ENCODE peak calls at places on chromosome 17, in six cellular contexts. G is mesendoderm, B is mammary epithelial cell, K is fibroblast of lung, U is ovary, V is left ventricle myocardium inferior. P is an unnamed sample.

GRCh38 chr17:63455417-63455816 is 9.3 kb upstream of the CYB561 start:
- DNase-seq in G (no peak), B (no peak), K (no peak), U (no peak), V (no peak), P (no peak)

GRCh38 chr17:32486091-32486700 is 597 bp upstream of the CDK5R1 start:
- DNase-seq in G (peak; percentile 87), B (peak; percentile 73), K (peak; percentile 59), U (peak; percentile 74), V (peak; percentile 74), P (no peak)

GRCh38 chr17:80770881-80771611 is 220.6 kb upstream of the CHMP6 start:
- DNase-seq in G (no peak), B (no peak), K (no peak), U (no peak), V (no peak), P (no peak)

GRCh38 chr17:73365934-73366623 is 54.3 kb upstream of the CDC42EP4 start:
- DNase-seq in G (no peak), B (no peak), K (no peak), U (peak; percentile 43), V (peak; percentile 72), P (no peak)

GRCh38 chr17:4704991-4705390 is 1.1 kb upstream of the PELP1 start:
- DNase-seq in G (no peak), B (no peak), K (no peak), U (no peak), V (no peak), P (no peak)

GRCh38 chr17:54180919-54181318 is 358.2 kb downstream of the KIF2B start:
- DNase-seq in G (no peak), B (no peak), K (no peak), U (no peak), V (no peak), P (no peak)

GRCh38 chr17:3582921-3583320 is 25.3 kb upstream of the TRPV3 start:
- DNase-seq in G (no peak), B (no peak), K (no peak), U (no peak), V (no peak), P (no peak)

GRCh38 chr17:74394977-74395376 is 27.7 kb downstream of the GPR142 start:
- DNase-seq in G (no peak), B (no peak), K (no peak), U (no peak), V (no peak), P (no peak)

GRCh38 chr17:61400058-61400785 is 579 bp downstream of the TBX2 start:
- DNase-seq in G (peak; percentile 53), B (peak; percentile 27), K (peak; percentile 59), U (no peak), V (no peak), P (no peak)

GRCh38 chr17:38704645-38705522 is at the start of gene MLLT6:
- DNase-seq in G (peak; percentile 90), B (peak; percentile 69), K (peak; percentile 69), U (peak; percentile 80), V (peak; percentile 82), P (no peak)

GRCh38 chr17:40432864-40433528 is 10.3 kb upstream of the IGFBP4 start:
- DNase-seq in G (no peak), B (no peak), K (peak; percentile 81), U (no peak), V (peak; percentile 38), P (no peak)

GRCh38 chr17:1452836-1453235 is 3.2 kb downstream of the CRK start:
- DNase-seq in G (no peak), B (no peak), K (no peak), U (no peak), V (no peak), P (no peak)
- H3K27ac ChIP-seq in G (no peak overlapping the region), B (no peak overlapping the region), K (no peak overlapping the region), U (no peak overlapping the region), V (peak overlapping the region; percentile 44), P (no peak overlapping the region)

GRCh38 chr17:27849474-27850185 is 43.5 kb downstream of the LYRM9 start:
- DNase-seq in G (no peak), B (no peak), K (no peak), U (no peak), V (no peak), P (no peak)

GRCh38 chr17:27840688-27841087 is 40.4 kb upstream of the NOS2 start:
- DNase-seq in G (no peak), B (peak; percentile 30), K (no peak), U (no peak), V (no peak), P (no peak)

GRCh38 chr17:27845264-27846041 is 45.1 kb upstream of the NOS2 start:
- DNase-seq in G (no peak), B (no peak), K (no peak), U (no peak), V (no peak), P (no peak)

GRCh38 chr17:27848941-27849340 is 44.2 kb downstream of the LYRM9 start:
- DNase-seq in G (no peak), B (no peak), K (no peak), U (no peak), V (no peak), P (no peak)

GRCh38 chr17:27846042-27846655 is 45.8 kb upstream of the NOS2 start:
- DNase-seq in G (no peak), B (no peak), K (no peak), U (no peak), V (no peak), P (no peak)
- H3K27ac ChIP-seq in G (no peak overlapping the region), B (no peak overlapping the region), K (no peak overlapping the region), U (no peak overlapping the region), V (no peak overlapping the region), P (no peak overlapping the region)

DNA sequence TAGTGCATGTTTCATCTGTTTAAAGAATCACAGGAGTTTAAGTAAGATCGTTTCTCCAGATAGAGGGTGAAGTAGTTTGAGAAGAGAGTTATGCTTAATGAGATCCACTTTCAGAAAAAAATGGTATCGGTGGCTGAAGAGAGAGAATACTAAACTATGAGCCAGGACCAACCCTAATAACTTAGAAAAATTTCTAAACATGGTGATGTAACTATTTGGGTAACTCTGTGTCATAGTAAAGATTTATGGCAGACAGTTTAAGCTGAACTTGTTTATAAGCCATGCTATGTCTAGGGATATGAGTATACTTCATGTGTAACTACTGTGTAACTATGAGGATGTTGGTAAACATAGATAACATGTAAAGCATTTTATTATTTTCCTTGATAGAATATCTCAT is 489.5 kb downstream of the KCNJ2 start:
- DNase-seq in G (no peak), B (no peak), K (no peak), U (no peak), V (no peak), P (no peak)
- H3K27ac ChIP-seq in G (no peak overlapping the region), B (no peak overlapping the region), K (no peak overlapping the region), U (no peak overlapping the region), V (no peak overlapping the region), P (no peak overlapping the region)

DNA sequence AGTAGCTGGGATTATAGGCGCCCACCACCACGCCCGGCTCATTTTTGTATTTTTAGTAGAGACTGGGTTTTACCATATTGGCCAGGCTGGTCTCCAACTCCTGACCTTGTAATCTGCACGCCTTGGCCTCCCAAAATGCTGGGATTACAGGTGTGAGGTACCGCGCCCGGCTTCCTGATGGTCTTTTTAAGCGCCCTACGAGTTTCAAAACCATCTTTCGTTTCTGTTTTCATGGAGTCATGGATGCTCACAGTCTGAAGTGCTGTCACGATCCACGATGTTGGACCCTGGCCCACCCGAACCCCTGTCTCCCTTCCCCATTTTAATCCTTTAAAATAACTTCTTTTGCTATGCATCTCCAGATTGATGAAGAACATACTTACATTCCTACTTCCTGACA is 22.4 kb upstream of the WDR45B start:
- DNase-seq in G (no peak), B (no peak), K (no peak), U (no peak), V (no peak), P (no peak)
- H3K27ac ChIP-seq in G (no peak overlapping the region), B (no peak overlapping the region), K (no peak overlapping the region), U (peak overlapping the region; percentile 86), V (peak overlapping the region; percentile 80), P (no peak overlapping the region)

DNA sequence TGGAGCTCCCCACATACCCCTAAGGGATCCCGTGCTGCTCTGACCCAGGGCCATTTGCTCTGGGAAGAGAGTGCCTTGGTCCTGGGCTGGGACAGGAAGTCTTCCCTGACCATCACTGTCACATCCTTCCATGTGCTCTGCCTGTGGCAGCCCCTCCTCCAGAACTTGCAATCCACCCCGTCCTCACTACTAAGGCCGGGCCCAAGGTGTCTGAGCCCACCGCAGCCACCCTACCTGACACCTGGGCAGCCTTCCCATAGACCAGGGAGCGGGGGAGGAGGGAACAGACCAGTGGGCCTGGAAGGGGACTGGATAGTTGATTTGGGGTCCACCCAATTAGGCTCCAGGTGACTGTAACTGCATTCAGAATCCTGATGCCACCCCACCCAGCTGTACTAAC is 117.5 kb upstream of the CRHR1 start:
- DNase-seq in G (no peak), B (no peak), K (no peak), U (no peak), V (no peak), P (no peak)
- H3K27ac ChIP-seq in G (no peak overlapping the region), B (no peak overlapping the region), K (no peak overlapping the region), U (no peak overlapping the region), V (no peak overlapping the region), P (no peak overlapping the region)

GRCh38 chr17:17889922-17890321 is 53.1 kb upstream of the SREBF1 start:
- DNase-seq in G (no peak), B (no peak), K (no peak), U (no peak), V (no peak), P (no peak)

GRCh38 chr17:17890773-17891759 is 54.3 kb upstream of the SREBF1 start:
- DNase-seq in G (peak; percentile 89), B (peak; percentile 57), K (peak; percentile 68), U (no peak), V (peak; percentile 36), P (no peak)

GRCh38 chr17:17892009-17892408 is 55.2 kb upstream of the SREBF1 start:
- DNase-seq in G (no peak), B (no peak), K (no peak), U (no peak), V (no peak), P (no peak)

GRCh38 chr17:17888821-17889220 is 52.0 kb upstream of the SREBF1 start:
- DNase-seq in G (peak; percentile 74), B (no peak), K (no peak), U (no peak), V (no peak), P (no peak)

DNA sequence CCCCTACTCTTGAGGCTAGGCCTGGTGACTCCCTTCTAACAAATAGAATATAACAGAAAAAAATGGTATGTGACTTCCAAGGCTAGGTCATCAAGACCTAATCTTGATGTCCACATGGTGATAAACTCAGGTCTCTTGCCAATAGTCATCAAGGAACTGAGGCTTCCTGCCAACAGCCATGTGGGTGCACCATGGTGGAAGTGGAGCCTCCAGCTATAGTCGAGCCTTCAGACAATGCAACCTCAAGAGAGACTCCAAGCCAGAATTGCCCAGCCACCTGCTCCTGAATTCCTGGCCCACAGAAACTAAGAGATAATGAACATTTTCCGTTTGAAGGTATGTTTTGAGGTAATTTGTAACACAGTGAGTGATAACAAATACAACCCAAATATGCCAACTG is 55.9 kb upstream of the SREBF1 start:
- DNase-seq in G (no peak), B (no peak), K (no peak), U (no peak), V (no peak), P (no peak)
- H3K27ac ChIP-seq in G (no peak overlapping the region), B (no peak overlapping the region), K (no peak overlapping the region), U (no peak overlapping the region), V (no peak overlapping the region), P (no peak overlapping the region)

GRCh38 chr17:50048146-50048720 is 7.7 kb upstream of the ITGA3 start:
- DNase-seq in G (no peak), B (no peak), K (peak; percentile 76), U (no peak), V (no peak), P (no peak)
- H3K27ac ChIP-seq in G (no peak overlapping the region), B (peak overlapping the region; percentile 72), K (no peak overlapping the region), U (no peak overlapping the region), V (no peak overlapping the region), P (peak overlapping the region; percentile 93)

P was measured in epithelial cell of prostate.